ENCODE peak calls at places on chromosomes 6 and 20, in four cellular contexts. One of them, this sample, is unnamed.

GRCh38 chr6:155832596-155832995 is 377.0 kb upstream of the NOX3 start:
- DNase-seq in K562: no peak
- DNase-seq in HCT116: no peak
- DNase-seq in HepG2: peak; percentile 13
- DNase-seq in this sample: peak; percentile 24

GRCh38 chr20:3980260-3981131 is 34.9 kb downstream of the RNF24 start:
- DNase-seq in K562: peak; percentile 35
- DNase-seq in HCT116: no peak
- DNase-seq in HepG2: peak; percentile 80
- DNase-seq in this sample: peak; percentile 28

GRCh38 chr6:13216236-13216933 is 112.0 kb downstream of the TBC1D7 start:
- DNase-seq in K562: no peak
- DNase-seq in HCT116: no peak
- DNase-seq in HepG2: no peak
- DNase-seq in this sample: no peak

GRCh38 chr6:5179917-5180316 is 80.8 kb downstream of the LYRM4 start:
- DNase-seq in K562: no peak
- DNase-seq in HCT116: no peak
- DNase-seq in HepG2: no peak
- DNase-seq in this sample: no peak

GRCh38 chr20:44896583-44896982 is 11.1 kb downstream of the YWHAB start:
- DNase-seq in K562: no peak
- DNase-seq in HCT116: no peak
- DNase-seq in HepG2: peak; percentile 35
- DNase-seq in this sample: no peak

GRCh38 chr6:106773956-106774629 is 144.7 kb downstream of the QRSL1 start:
- DNase-seq in K562: no peak
- DNase-seq in HCT116: no peak
- DNase-seq in HepG2: no peak
- DNase-seq in this sample: no peak

GRCh38 chr6:16985484-16986284 is 116.2 kb upstream of the STMND1 start:
- DNase-seq in K562: no peak
- DNase-seq in HCT116: no peak
- DNase-seq in HepG2: no peak
- DNase-seq in this sample: no peak

GRCh38 chr20:44494266-44494665 is 18.6 kb downstream of the TTPAL start:
- DNase-seq in K562: no peak
- DNase-seq in HCT116: no peak
- DNase-seq in HepG2: no peak
- DNase-seq in this sample: no peak

GRCh38 chr20:9139106-9139808 is 70.4 kb downstream of the PLCB4 start:
- DNase-seq in K562: no peak
- DNase-seq in HCT116: no peak
- DNase-seq in HepG2: no peak
- DNase-seq in this sample: no peak

GRCh38 chr6:163630991-163631390 is 216.5 kb downstream of the QKI start:
- DNase-seq in K562: no peak
- DNase-seq in HCT116: no peak
- DNase-seq in HepG2: no peak
- DNase-seq in this sample: no peak

GRCh38 chr6:16602035-16602434 is 159.2 kb downstream of the ATXN1 start:
- DNase-seq in K562: no peak
- DNase-seq in HCT116: no peak
- DNase-seq in HepG2: no peak
- DNase-seq in this sample: no peak

GRCh38 chr6:80338201-80338836 is 231.8 kb downstream of the BCKDHB start:
- DNase-seq in K562: peak; percentile 65
- DNase-seq in HCT116: peak; percentile 34
- DNase-seq in HepG2: peak; percentile 47
- DNase-seq in this sample: peak; percentile 12

GRCh38 chr6:158963020-158963808 is 36.8 kb downstream of the RSPH3 start:
- DNase-seq in K562: no peak
- DNase-seq in HCT116: no peak
- DNase-seq in HepG2: no peak
- DNase-seq in this sample: no peak

GRCh38 chr6:131740161-131740560 is 29.3 kb upstream of the CTAGE9 start:
- DNase-seq in K562: no peak
- DNase-seq in HCT116: no peak
- DNase-seq in HepG2: no peak
- DNase-seq in this sample: no peak

GRCh38 chr6:157563611-157564284 is 182.8 kb downstream of the ZDHHC14 start:
- DNase-seq in K562: no peak
- DNase-seq in HCT116: no peak
- DNase-seq in HepG2: no peak
- DNase-seq in this sample: no peak

GRCh38 chr6:112233864-112234263 is 20.5 kb downstream of the LAMA4 start:
- DNase-seq in K562: no peak
- DNase-seq in HCT116: no peak
- DNase-seq in HepG2: no peak
- DNase-seq in this sample: no peak

GRCh38 chr20:6030453-6031080 is 23.3 kb downstream of the LRRN4 start:
- DNase-seq in K562: no peak
- DNase-seq in HCT116: no peak
- DNase-seq in HepG2: no peak
- DNase-seq in this sample: no peak

GRCh38 chr20:43715511-43715910 is 11.3 kb downstream of the GTSF1L start:
- DNase-seq in K562: no peak
- DNase-seq in HCT116: no peak
- DNase-seq in HepG2: no peak
- DNase-seq in this sample: no peak

GRCh38 chr6:43804550-43805223 is 34.7 kb downstream of the VEGFA start:
- DNase-seq in K562: no peak
- DNase-seq in HCT116: no peak
- DNase-seq in HepG2: peak; percentile 85
- DNase-seq in this sample: no peak

GRCh38 chr20:8372819-8373218 is 240.8 kb downstream of the PLCB1 start:
- DNase-seq in K562: no peak
- DNase-seq in HCT116: no peak
- DNase-seq in HepG2: no peak
- DNase-seq in this sample: no peak

DNA sequence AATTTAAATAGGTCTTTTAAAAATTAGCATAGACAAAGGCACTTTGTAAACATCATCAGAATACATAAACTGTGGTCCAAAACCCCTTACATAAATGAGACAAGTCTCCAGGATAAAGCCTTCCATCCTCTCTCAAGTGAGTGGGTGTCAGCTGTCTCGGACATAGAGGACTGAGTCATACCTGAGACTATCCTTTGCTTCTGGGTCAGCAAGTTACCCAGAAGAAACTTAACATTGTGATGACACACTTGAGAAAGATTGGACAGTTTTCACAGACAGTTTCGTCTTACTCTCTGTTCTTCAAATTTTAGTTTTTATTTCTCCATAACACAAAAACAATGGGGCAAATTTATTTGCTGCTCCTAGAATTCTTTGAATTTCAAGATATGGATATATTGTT is 838.0 kb downstream of the DHX35 start:
- DNase-seq in K562: no peak
- DNase-seq in HCT116: no peak
- DNase-seq in HepG2: no peak
- DNase-seq in this sample: no peak
- TF ChIP-seq SIN3A in K562: no peak
- TF ChIP-seq SIN3A in HCT116: no peak
- TF ChIP-seq SIN3A in HepG2: no peak
- TF ChIP-seq SIN3A in this sample: no peak

GRCh38 chr20:46739441-46740213 is 30.2 kb downstream of the SLC2A10 start:
- DNase-seq in K562: no peak
- DNase-seq in HCT116: peak; percentile 28
- DNase-seq in HepG2: no peak
- DNase-seq in this sample: no peak

GRCh38 chr20:46743088-46743487 is 33.6 kb downstream of the SLC2A10 start:
- DNase-seq in K562: no peak
- DNase-seq in HCT116: no peak
- DNase-seq in HepG2: no peak
- DNase-seq in this sample: no peak

GRCh38 chr20:46740214-46740609 is 30.8 kb downstream of the SLC2A10 start:
- DNase-seq in K562: peak; percentile 20
- DNase-seq in HCT116: no peak
- DNase-seq in HepG2: no peak
- DNase-seq in this sample: no peak

GRCh38 chr20:46746972-46747371 is 37.5 kb downstream of the SLC2A10 start:
- DNase-seq in K562: no peak
- DNase-seq in HCT116: peak; percentile 28
- DNase-seq in HepG2: no peak
- DNase-seq in this sample: no peak

DNA sequence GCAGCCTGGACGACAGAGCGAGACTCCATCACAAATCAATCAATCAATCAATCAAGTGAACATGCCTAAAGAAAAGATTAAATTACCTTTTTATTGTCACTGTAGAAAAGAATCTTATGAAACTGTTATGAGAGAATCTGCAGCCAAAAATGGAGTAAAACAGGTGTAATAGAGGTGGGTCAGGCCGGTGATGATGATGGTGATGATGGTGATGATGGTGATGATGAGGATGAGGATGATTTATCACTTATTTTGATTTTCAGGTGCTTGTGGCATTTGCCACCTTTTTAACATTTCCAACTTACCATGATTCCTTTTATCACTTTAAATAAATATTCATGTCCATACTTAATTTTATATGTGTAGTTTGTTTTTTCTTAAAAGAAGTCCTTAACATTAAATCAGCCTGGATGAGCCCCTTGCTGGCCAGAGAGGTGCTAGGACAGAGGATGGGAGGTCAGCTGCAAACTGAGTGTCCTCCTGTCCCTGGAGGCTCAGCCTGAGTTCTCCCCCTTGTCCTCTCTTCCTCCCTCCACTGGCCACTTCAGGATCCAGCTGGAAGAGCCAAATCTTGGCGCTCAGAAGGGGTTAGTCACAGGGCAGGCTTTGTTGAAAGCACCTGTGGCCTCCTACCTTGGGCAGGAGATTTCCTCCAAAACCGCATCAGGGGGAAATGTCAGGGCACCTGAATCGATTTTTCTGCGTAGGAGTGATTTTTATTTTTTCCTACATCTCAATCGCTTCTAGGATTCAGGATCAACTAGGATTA is 32.7 kb downstream of the SLC2A10 start:
- DNase-seq in K562: no peak
- DNase-seq in HCT116: no peak
- DNase-seq in HepG2: no peak
- DNase-seq in this sample: no peak
- TF ChIP-seq SIN3A in K562: no peak
- TF ChIP-seq SIN3A in HCT116: no peak
- TF ChIP-seq SIN3A in HepG2: no peak
- TF ChIP-seq SIN3A in this sample: no peak

GRCh38 chr6:15384901-15385300 is 139.0 kb downstream of the JARID2 start:
- DNase-seq in K562: no peak
- DNase-seq in HCT116: no peak
- DNase-seq in HepG2: no peak
- DNase-seq in this sample: no peak
- TF ChIP-seq SIN3A in K562: no peak
- TF ChIP-seq SIN3A in HCT116: no peak
- TF ChIP-seq SIN3A in HepG2: no peak
- TF ChIP-seq SIN3A in this sample: no peak

GRCh38 chr6:37451411-37452273 is 18.6 kb downstream of the CMTR1 start:
- DNase-seq in K562: no peak
- DNase-seq in HCT116: no peak
- DNase-seq in HepG2: no peak
- DNase-seq in this sample: no peak
- TF ChIP-seq SIN3A in K562: no peak
- TF ChIP-seq SIN3A in HCT116: no peak
- TF ChIP-seq SIN3A in HepG2: no peak
- TF ChIP-seq SIN3A in this sample: no peak

GRCh38 chr20:38060536-38060935 is 27.0 kb downstream of the RPRD1B start:
- DNase-seq in K562: no peak
- DNase-seq in HCT116: no peak
- DNase-seq in HepG2: no peak
- DNase-seq in this sample: no peak
- TF ChIP-seq SIN3A in K562: no peak
- TF ChIP-seq SIN3A in HCT116: no peak
- TF ChIP-seq SIN3A in HepG2: no peak
- TF ChIP-seq SIN3A in this sample: no peak

DNA sequence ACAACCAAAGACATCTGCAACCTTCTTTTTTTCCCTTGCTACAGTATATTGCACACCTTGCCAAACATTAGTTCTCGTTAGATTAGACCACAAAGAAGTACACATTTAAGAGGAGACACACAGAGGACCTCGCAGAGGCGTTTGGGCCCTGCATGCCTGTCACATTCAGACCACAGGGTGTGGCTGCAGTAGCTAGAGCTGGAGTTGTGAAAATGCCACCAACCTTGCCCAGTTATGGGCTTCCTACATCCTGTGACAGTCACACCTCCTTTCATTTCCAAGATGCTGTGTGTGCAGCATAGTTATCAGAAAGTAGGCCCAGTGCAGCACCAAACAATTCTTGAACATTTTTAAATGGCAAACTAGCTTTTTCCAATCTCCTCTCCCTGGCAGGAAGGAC is 2.4 kb downstream of the SYNE1 start:
- DNase-seq in K562: no peak
- DNase-seq in HCT116: no peak
- DNase-seq in HepG2: no peak
- DNase-seq in this sample: no peak
- TF ChIP-seq SIN3A in K562: no peak
- TF ChIP-seq SIN3A in HCT116: no peak
- TF ChIP-seq SIN3A in HepG2: no peak
- TF ChIP-seq SIN3A in this sample: no peak

DNA sequence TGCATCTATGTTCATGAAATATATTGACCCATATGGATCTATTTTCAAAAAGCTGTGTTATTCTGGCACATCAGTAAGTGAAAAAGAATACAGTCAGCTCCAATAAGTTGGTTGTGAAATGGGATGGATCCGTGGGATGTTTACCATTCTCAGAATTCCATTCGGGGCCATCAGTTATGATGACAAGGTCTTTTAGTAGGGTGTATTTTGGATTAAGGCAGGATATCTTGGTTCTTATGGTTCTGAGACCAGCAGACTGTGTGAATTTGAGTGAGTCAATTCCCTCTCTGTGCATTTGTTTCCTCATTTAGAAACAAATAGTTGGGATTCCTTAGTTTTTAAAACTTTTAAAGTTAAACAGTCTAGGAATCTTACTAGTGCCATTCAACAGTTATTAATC is 287.4 kb downstream of the CD109 start:
- DNase-seq in K562: no peak
- DNase-seq in HCT116: no peak
- DNase-seq in HepG2: no peak
- DNase-seq in this sample: no peak
- TF ChIP-seq SIN3A in K562: no peak
- TF ChIP-seq SIN3A in HCT116: no peak
- TF ChIP-seq SIN3A in HepG2: no peak
- TF ChIP-seq SIN3A in this sample: no peak

GRCh38 chr20:63064745-63065711 is 58.3 kb upstream of the BHLHE23 start:
- DNase-seq in K562: no peak
- DNase-seq in HCT116: no peak
- DNase-seq in HepG2: no peak
- DNase-seq in this sample: no peak
- TF ChIP-seq SIN3A in K562: no peak
- TF ChIP-seq SIN3A in HCT116: no peak
- TF ChIP-seq SIN3A in HepG2: no peak
- TF ChIP-seq SIN3A in this sample: no peak

This sample was measured in Panc1.